ENCODE peak calls at places on chromosomes 7 and 10, in six cellular contexts. One of them, this sample, is unnamed. For H3K27me3, the result is how much of the 10 kb centered on the place peaks cover.

GRCh38 chr7:98520356-98520932 is 96.6 kb upstream of the NPTX2 start:
- DNase-seq in Peyer's patch: no peak
- DNase-seq in psoas muscle: no peak
- DNase-seq in K562: peak
- DNase-seq in right atrium auricular region: no peak
- DNase-seq in dorsolateral prefrontal cortex: no peak
- DNase-seq in this sample: no peak

GRCh38 chr7:7934127-7934526 is 34.5 kb upstream of the GLCCI1 start:
- DNase-seq in Peyer's patch: no peak
- DNase-seq in psoas muscle: no peak
- DNase-seq in K562: no peak
- DNase-seq in right atrium auricular region: no peak
- DNase-seq in dorsolateral prefrontal cortex: no peak
- DNase-seq in this sample: no peak

GRCh38 chr10:44253769-44254462 is 131.0 kb downstream of the CXCL12 start:
- DNase-seq in Peyer's patch: no peak
- DNase-seq in psoas muscle: peak
- DNase-seq in K562: no peak
- DNase-seq in right atrium auricular region: no peak
- DNase-seq in dorsolateral prefrontal cortex: no peak
- DNase-seq in this sample: no peak

GRCh38 chr10:81116990-81117389 is 579.3 kb downstream of the SH2D4B start:
- DNase-seq in Peyer's patch: no peak
- DNase-seq in psoas muscle: no peak
- DNase-seq in K562: no peak
- DNase-seq in right atrium auricular region: no peak
- DNase-seq in dorsolateral prefrontal cortex: no peak
- DNase-seq in this sample: no peak

GRCh38 chr10:80518807-80519360 is 18.8 kb upstream of the SH2D4B start:
- DNase-seq in Peyer's patch: no peak
- DNase-seq in psoas muscle: no peak
- DNase-seq in K562: no peak
- DNase-seq in right atrium auricular region: no peak
- DNase-seq in dorsolateral prefrontal cortex: no peak
- DNase-seq in this sample: no peak

GRCh38 chr7:90999989-91000979 is 263.9 kb upstream of the FZD1 start:
- DNase-seq in Peyer's patch: no peak
- DNase-seq in psoas muscle: no peak
- DNase-seq in K562: no peak
- DNase-seq in right atrium auricular region: no peak
- DNase-seq in dorsolateral prefrontal cortex: no peak
- DNase-seq in this sample: no peak

GRCh38 chr7:29588900-29589696 is 25.5 kb downstream of the PRR15 start:
- DNase-seq in Peyer's patch: no peak
- DNase-seq in psoas muscle: no peak
- DNase-seq in K562: peak
- DNase-seq in right atrium auricular region: no peak
- DNase-seq in dorsolateral prefrontal cortex: no peak
- DNase-seq in this sample: no peak

GRCh38 chr7:7565746-7566650 is 686 bp upstream of the MIOS start:
- DNase-seq in Peyer's patch: no peak
- DNase-seq in psoas muscle: peak
- DNase-seq in K562: no peak
- DNase-seq in right atrium auricular region: no peak
- DNase-seq in dorsolateral prefrontal cortex: no peak
- DNase-seq in this sample: no peak

GRCh38 chr7:135673360-135673706 is 11.0 kb downstream of the STMP1 start:
- DNase-seq in Peyer's patch: no peak
- DNase-seq in psoas muscle: no peak
- DNase-seq in K562: no peak
- DNase-seq in right atrium auricular region: no peak
- DNase-seq in dorsolateral prefrontal cortex: no peak
- DNase-seq in this sample: no peak

GRCh38 chr7:17075601-17076000 is 193.8 kb upstream of the AGR3 start:
- DNase-seq in Peyer's patch: no peak
- DNase-seq in psoas muscle: no peak
- DNase-seq in K562: no peak
- DNase-seq in right atrium auricular region: no peak
- DNase-seq in dorsolateral prefrontal cortex: no peak
- DNase-seq in this sample: no peak

DNA sequence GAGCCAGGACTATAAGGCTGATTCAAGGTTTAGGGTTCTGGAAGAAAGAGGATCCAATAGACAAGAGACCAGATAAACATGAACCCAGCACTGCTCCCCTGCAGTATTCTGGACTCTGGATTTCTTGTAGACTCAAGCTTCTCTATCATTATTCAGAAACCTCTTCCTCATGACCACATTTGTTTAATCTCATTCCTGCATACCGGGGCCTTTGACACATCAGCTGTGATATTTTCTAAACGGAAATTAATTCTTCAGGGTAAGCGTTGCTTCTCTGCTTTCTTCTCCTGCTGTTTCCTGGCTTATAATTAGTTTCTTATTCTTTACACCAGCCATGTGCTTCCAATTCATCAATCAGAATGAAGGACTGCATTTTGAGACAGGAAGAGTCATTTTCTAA is 54.2 kb upstream of the TARP start:
- DNase-seq in Peyer's patch: no peak
- DNase-seq in psoas muscle: no peak
- DNase-seq in K562: no peak
- DNase-seq in right atrium auricular region: no peak
- DNase-seq in dorsolateral prefrontal cortex: no peak
- DNase-seq in this sample: no peak
- H3K27me3 ChIP-seq in Peyer's patch: under half
- H3K27me3 ChIP-seq in psoas muscle: under half
- H3K27me3 ChIP-seq in K562: under half
- H3K27me3 ChIP-seq in right atrium auricular region: under half
- H3K27me3 ChIP-seq in dorsolateral prefrontal cortex: under half
- H3K27me3 ChIP-seq in this sample: under half

GRCh38 chr7:158277219-158278141 is 310.1 kb downstream of the PTPRN2 start:
- DNase-seq in Peyer's patch: no peak
- DNase-seq in psoas muscle: no peak
- DNase-seq in K562: no peak
- DNase-seq in right atrium auricular region: no peak
- DNase-seq in dorsolateral prefrontal cortex: no peak
- DNase-seq in this sample: no peak
- H3K27me3 ChIP-seq in Peyer's patch: under half
- H3K27me3 ChIP-seq in psoas muscle: under half
- H3K27me3 ChIP-seq in K562: half or more
- H3K27me3 ChIP-seq in right atrium auricular region: under half
- H3K27me3 ChIP-seq in dorsolateral prefrontal cortex: under half
- H3K27me3 ChIP-seq in this sample: under half

DNA sequence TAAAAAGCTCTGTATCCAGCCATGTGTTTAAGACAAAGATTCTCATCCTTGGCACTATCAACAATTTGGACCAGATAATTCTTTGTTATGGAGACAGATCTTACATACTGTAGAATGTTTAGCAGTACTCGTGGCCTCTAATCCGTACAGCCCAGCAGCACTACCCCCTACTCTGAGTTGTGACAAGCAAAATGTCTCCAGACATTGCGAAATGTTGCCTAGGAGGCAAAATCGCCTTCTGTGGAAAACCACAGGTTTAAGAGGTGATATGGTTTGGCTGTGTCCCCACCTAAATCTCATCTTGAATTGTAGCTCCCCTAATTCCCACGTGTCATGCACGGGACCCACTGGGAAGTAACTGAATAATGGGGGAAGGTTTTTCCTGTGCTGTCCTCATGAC is 186.7 kb downstream of the CHCHD3 start:
- DNase-seq in Peyer's patch: no peak
- DNase-seq in psoas muscle: no peak
- DNase-seq in K562: no peak
- DNase-seq in right atrium auricular region: no peak
- DNase-seq in dorsolateral prefrontal cortex: no peak
- DNase-seq in this sample: no peak
- H3K27me3 ChIP-seq in Peyer's patch: under half
- H3K27me3 ChIP-seq in psoas muscle: under half
- H3K27me3 ChIP-seq in K562: under half
- H3K27me3 ChIP-seq in right atrium auricular region: under half
- H3K27me3 ChIP-seq in dorsolateral prefrontal cortex: under half
- H3K27me3 ChIP-seq in this sample: under half

GRCh38 chr10:100620087-100620835 is 84.5 kb downstream of the HIF1AN start:
- DNase-seq in Peyer's patch: no peak
- DNase-seq in psoas muscle: no peak
- DNase-seq in K562: no peak
- DNase-seq in right atrium auricular region: no peak
- DNase-seq in dorsolateral prefrontal cortex: no peak
- DNase-seq in this sample: no peak
- H3K27me3 ChIP-seq in Peyer's patch: under half
- H3K27me3 ChIP-seq in psoas muscle: under half
- H3K27me3 ChIP-seq in K562: under half
- H3K27me3 ChIP-seq in right atrium auricular region: under half
- H3K27me3 ChIP-seq in dorsolateral prefrontal cortex: under half
- H3K27me3 ChIP-seq in this sample: under half

GRCh38 chr10:61766927-61767326 is 104.2 kb downstream of the CABCOCO1 start:
- DNase-seq in Peyer's patch: no peak
- DNase-seq in psoas muscle: no peak
- DNase-seq in K562: no peak
- DNase-seq in right atrium auricular region: no peak
- DNase-seq in dorsolateral prefrontal cortex: no peak
- DNase-seq in this sample: no peak
- H3K27me3 ChIP-seq in Peyer's patch: under half
- H3K27me3 ChIP-seq in psoas muscle: under half
- H3K27me3 ChIP-seq in K562: under half
- H3K27me3 ChIP-seq in right atrium auricular region: under half
- H3K27me3 ChIP-seq in dorsolateral prefrontal cortex: under half
- H3K27me3 ChIP-seq in this sample: under half

DNA sequence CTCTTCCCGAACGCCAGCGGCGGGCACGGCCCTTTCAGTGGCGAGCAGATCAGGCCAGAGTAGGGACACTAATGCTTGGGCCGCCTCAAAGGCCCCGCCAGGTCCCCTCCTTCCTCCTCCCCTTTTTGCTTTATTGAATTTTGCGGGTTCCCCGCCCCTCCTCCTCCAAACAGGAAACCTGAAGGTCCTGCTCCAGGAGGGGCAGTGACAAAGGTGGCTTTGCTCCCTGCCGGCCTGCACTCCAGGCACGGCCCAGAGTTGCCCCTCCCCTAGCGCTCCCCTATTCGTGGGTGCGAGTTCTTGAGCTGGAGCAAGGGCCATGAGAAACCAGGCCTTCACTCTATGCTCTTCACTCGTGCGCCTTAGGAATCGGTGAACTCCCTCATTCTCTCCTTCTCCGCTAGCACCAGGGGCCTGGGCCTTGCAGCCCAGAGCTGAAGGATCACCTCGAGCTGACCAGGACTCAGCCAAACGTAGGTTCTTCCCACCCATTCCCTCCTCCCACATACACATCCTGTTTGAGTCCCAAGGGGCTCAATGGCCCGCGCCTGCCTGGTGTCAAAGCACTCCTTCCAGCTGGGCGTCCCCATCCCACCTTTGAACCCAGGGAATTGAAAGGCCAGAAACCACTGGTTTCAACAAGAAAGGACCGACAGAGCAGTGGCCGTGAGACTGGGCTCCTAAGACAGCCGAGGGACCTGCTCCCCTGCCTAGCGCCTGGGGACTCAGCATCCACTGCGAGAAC is 629 bp upstream of the HOXA6 start:
- DNase-seq in Peyer's patch: no peak
- DNase-seq in psoas muscle: peak
- DNase-seq in K562: no peak
- DNase-seq in right atrium auricular region: no peak
- DNase-seq in dorsolateral prefrontal cortex: no peak
- DNase-seq in this sample: no peak
- H3K27me3 ChIP-seq in Peyer's patch: under half
- H3K27me3 ChIP-seq in psoas muscle: under half
- H3K27me3 ChIP-seq in K562: half or more
- H3K27me3 ChIP-seq in right atrium auricular region: half or more
- H3K27me3 ChIP-seq in dorsolateral prefrontal cortex: half or more
- H3K27me3 ChIP-seq in this sample: under half

GRCh38 chr10:129965418-129965793 is 1.3 kb upstream of the EBF3 start:
- DNase-seq in Peyer's patch: no peak
- DNase-seq in psoas muscle: no peak
- DNase-seq in K562: no peak
- DNase-seq in right atrium auricular region: peak
- DNase-seq in dorsolateral prefrontal cortex: no peak
- DNase-seq in this sample: no peak
- H3K27me3 ChIP-seq in Peyer's patch: half or more
- H3K27me3 ChIP-seq in psoas muscle: under half
- H3K27me3 ChIP-seq in K562: under half
- H3K27me3 ChIP-seq in right atrium auricular region: under half
- H3K27me3 ChIP-seq in dorsolateral prefrontal cortex: half or more
- H3K27me3 ChIP-seq in this sample: half or more

GRCh38 chr10:97032624-97033023 is 153.1 kb downstream of the SLIT1 start:
- DNase-seq in Peyer's patch: no peak
- DNase-seq in psoas muscle: no peak
- DNase-seq in K562: no peak
- DNase-seq in right atrium auricular region: no peak
- DNase-seq in dorsolateral prefrontal cortex: peak
- DNase-seq in this sample: no peak
- H3K27me3 ChIP-seq in Peyer's patch: under half
- H3K27me3 ChIP-seq in psoas muscle: under half
- H3K27me3 ChIP-seq in K562: half or more
- H3K27me3 ChIP-seq in right atrium auricular region: under half
- H3K27me3 ChIP-seq in dorsolateral prefrontal cortex: under half
- H3K27me3 ChIP-seq in this sample: under half

GRCh38 chr10:132476146-132477065 is 61.2 kb upstream of the INPP5A start:
- DNase-seq in Peyer's patch: no peak
- DNase-seq in psoas muscle: no peak
- DNase-seq in K562: no peak
- DNase-seq in right atrium auricular region: no peak
- DNase-seq in dorsolateral prefrontal cortex: no peak
- DNase-seq in this sample: no peak
- H3K27me3 ChIP-seq in Peyer's patch: under half
- H3K27me3 ChIP-seq in psoas muscle: under half
- H3K27me3 ChIP-seq in K562: under half
- H3K27me3 ChIP-seq in right atrium auricular region: under half
- H3K27me3 ChIP-seq in dorsolateral prefrontal cortex: under half
- H3K27me3 ChIP-seq in this sample: under half